ENCODE peak calls at places on chromosomes 16 and 17, in eight cellular contexts. Q, X, K, M, V, B, J and N are unnamed samples.

GRCh38 chr17:39916918-39917317 is 1.5 kb downstream of the GSDMB start:
- DNase-seq in Q (no peak), X (no peak), K (no peak), M (no peak), V (no peak), B (peak; percentile 15), J (no peak), N (no peak)

GRCh38 chr17:14575349-14575966 is 274.6 kb downstream of the HS3ST3B1 start:
- DNase-seq in Q (no peak), X (no peak), K (no peak), M (no peak), V (no peak), B (peak; percentile 64), J (no peak), N (no peak)

GRCh38 chr17:1050246-1050995 is 53.5 kb downstream of the TIMM22 start:
- DNase-seq in Q (no peak), X (no peak), K (no peak), M (no peak), V (no peak), B (no peak), J (no peak), N (no peak)

GRCh38 chr17:78687125-78687524 is 94.9 kb downstream of the CYTH1 start:
- DNase-seq in Q (no peak), X (no peak), K (no peak), M (no peak), V (no peak), B (no peak), J (no peak), N (no peak)

GRCh38 chr17:66983414-66984021 is 19.0 kb downstream of the CACNG4 start:
- DNase-seq in Q (no peak), X (no peak), K (no peak), M (no peak), V (no peak), B (no peak), J (no peak), N (no peak)

GRCh38 chr17:50661795-50662391 is 27.2 kb downstream of the ABCC3 start:
- DNase-seq in Q (no peak), X (peak; percentile 77), K (no peak), M (peak; percentile 79), V (no peak), B (peak; percentile 89), J (no peak), N (peak; percentile 70)

GRCh38 chr17:75077490-75078096 is 10.2 kb upstream of the SLC16A5 start:
- DNase-seq in Q (peak; percentile 36), X (peak; percentile 83), K (peak; percentile 22), M (peak; percentile 83), V (no peak), B (peak; percentile 38), J (peak; percentile 16), N (no peak)

GRCh38 chr17:17439971-17440843 is 36.6 kb upstream of the MED9 start:
- DNase-seq in Q (peak; percentile 64), X (peak; percentile 80), K (peak; percentile 64), M (peak; percentile 73), V (peak; percentile 31), B (peak; percentile 53), J (peak; percentile 50), N (no peak)

GRCh38 chr17:38541281-38541680 is 64.5 kb downstream of the SRCIN1 start:
- DNase-seq in Q (no peak), X (no peak), K (no peak), M (no peak), V (no peak), B (no peak), J (no peak), N (no peak)

GRCh38 chr17:77862890-77863813 is 95.4 kb upstream of the TNRC6C start:
- DNase-seq in Q (no peak), X (no peak), K (no peak), M (no peak), V (no peak), B (no peak), J (no peak), N (no peak)

GRCh38 chr17:82963104-82963950 is 116.1 kb upstream of the METRNL start:
- DNase-seq in Q (no peak), X (peak; percentile 81), K (no peak), M (peak; percentile 76), V (no peak), B (peak; percentile 71), J (no peak), N (peak; percentile 45)

GRCh38 chr16:70589998-70590471 is 56.3 kb upstream of the IL34 start:
- DNase-seq in Q (no peak), X (no peak), K (no peak), M (peak; percentile 32), V (no peak), B (peak; percentile 65), J (no peak), N (no peak)

GRCh38 chr17:29589524-29590260 is at the start of gene GIT1:
- DNase-seq in Q (peak; percentile 85), X (peak; percentile 90), K (peak; percentile 77), M (peak; percentile 90), V (peak; percentile 45), B (peak; percentile 84), J (peak; percentile 82), N (no peak)

GRCh38 chr16:88785106-88785924 is at the start of gene PIEZO1:
- DNase-seq in Q (peak; percentile 81), X (peak; percentile 82), K (peak; percentile 81), M (peak; percentile 86), V (peak; percentile 70), B (peak; percentile 49), J (peak; percentile 75), N (no peak)

GRCh38 chr17:58576679-58577367 is 62.4 kb upstream of the MTMR4 start:
- DNase-seq in Q (no peak), X (no peak), K (no peak), M (no peak), V (no peak), B (peak; percentile 27), J (no peak), N (no peak)

GRCh38 chr16:68087688-68088087 is 2.5 kb downstream of the NFATC3 start:
- DNase-seq in Q (no peak), X (no peak), K (no peak), M (no peak), V (no peak), B (no peak), J (no peak), N (no peak)

GRCh38 chr17:64572682-64573154 is 65.9 kb downstream of the CEP95 start:
- DNase-seq in Q (no peak), X (no peak), K (no peak), M (no peak), V (no peak), B (peak; percentile 47), J (no peak), N (no peak)

GRCh38 chr17:64385187-64386083 is 5.2 kb downstream of the PECAM1 start:
- DNase-seq in Q (no peak), X (no peak), K (no peak), M (no peak), V (no peak), B (peak; percentile 91), J (peak; percentile 54), N (peak; percentile 10)

GRCh38 chr16:66198641-66199040 is 167.8 kb upstream of the CDH5 start:
- DNase-seq in Q (no peak), X (no peak), K (no peak), M (no peak), V (no peak), B (no peak), J (no peak), N (no peak)

GRCh38 chr17:61250335-61250890 is 149.2 kb upstream of the TBX2 start:
- DNase-seq in Q (no peak), X (no peak), K (no peak), M (no peak), V (no peak), B (peak; percentile 86), J (no peak), N (no peak)

GRCh38 chr17:40014375-40014980 is 762 bp upstream of the CSF3 start:
- DNase-seq in Q (no peak), X (no peak), K (no peak), M (no peak), V (no peak), B (peak; percentile 44), J (no peak), N (no peak)

GRCh38 chr17:9240659-9241370 is 219.5 kb downstream of the NTN1 start:
- DNase-seq in Q (no peak), X (peak; percentile 47), K (no peak), M (peak; percentile 74), V (no peak), B (no peak), J (no peak), N (peak; percentile 75)

GRCh38 chr16:48444574-48444973 is 59.4 kb upstream of the SIAH1 start:
- DNase-seq in Q (no peak), X (no peak), K (no peak), M (no peak), V (no peak), B (peak; percentile 91), J (no peak), N (no peak)

GRCh38 chr17:4247361-4247980 is 16.3 kb downstream of the ANKFY1 start:
- DNase-seq in Q (no peak), X (no peak), K (no peak), M (no peak), V (no peak), B (no peak), J (no peak), N (no peak)

GRCh38 chr17:15009087-15009486 is 256.0 kb downstream of the PMP22 start:
- DNase-seq in Q (no peak), X (no peak), K (no peak), M (no peak), V (no peak), B (no peak), J (no peak), N (no peak)

GRCh38 chr16:87854053-87854906 is 15.0 kb downstream of the SLC7A5 start:
- DNase-seq in Q (no peak), X (no peak), K (peak; percentile 41), M (peak; percentile 49), V (no peak), B (no peak), J (no peak), N (no peak)